ENCODE peak calls at places on chromosomes 5 and 9, in eight cellular contexts. One of them, this sample, is unnamed. For H3K4me1, the result is how much of the 10 kb centered on the place peaks cover.

GRCh38 chr5:178207183-178207916 is 3.0 kb downstream of the HNRNPAB start:
- DNase-seq in CD8-positive, alpha-beta memory T cell: no peak
- DNase-seq in heart right ventricle: peak
- DNase-seq in cardiac muscle cell: no peak
- DNase-seq in aorta: peak
- DNase-seq in mammary epithelial cell: peak
- DNase-seq in thoracic aorta: no peak
- DNase-seq in H1: no peak
- DNase-seq in this sample: peak

GRCh38 chr9:84996049-84996448 is 326.5 kb downstream of the NTRK2 start:
- DNase-seq in CD8-positive, alpha-beta memory T cell: no peak
- DNase-seq in heart right ventricle: no peak
- DNase-seq in cardiac muscle cell: no peak
- DNase-seq in aorta: no peak
- DNase-seq in mammary epithelial cell: peak
- DNase-seq in thoracic aorta: no peak
- DNase-seq in H1: no peak
- DNase-seq in this sample: no peak

GRCh38 chr9:113564804-113565237 is 101.3 kb downstream of the RGS3 start:
- DNase-seq in CD8-positive, alpha-beta memory T cell: no peak
- DNase-seq in heart right ventricle: peak
- DNase-seq in cardiac muscle cell: peak
- DNase-seq in aorta: peak
- DNase-seq in mammary epithelial cell: peak
- DNase-seq in thoracic aorta: no peak
- DNase-seq in H1: peak
- DNase-seq in this sample: peak

GRCh38 chr9:91328186-91328585 is 33.5 kb downstream of the AUH start:
- DNase-seq in CD8-positive, alpha-beta memory T cell: no peak
- DNase-seq in heart right ventricle: no peak
- DNase-seq in cardiac muscle cell: no peak
- DNase-seq in aorta: no peak
- DNase-seq in mammary epithelial cell: no peak
- DNase-seq in thoracic aorta: no peak
- DNase-seq in H1: no peak
- DNase-seq in this sample: no peak

GRCh38 chr5:113663879-113664278 is 150.4 kb downstream of the YTHDC2 start:
- DNase-seq in CD8-positive, alpha-beta memory T cell: no peak
- DNase-seq in heart right ventricle: peak
- DNase-seq in cardiac muscle cell: peak
- DNase-seq in aorta: no peak
- DNase-seq in mammary epithelial cell: peak
- DNase-seq in thoracic aorta: no peak
- DNase-seq in H1: peak
- DNase-seq in this sample: peak

GRCh38 chr5:76709762-76710161 is 6.2 kb upstream of the F2R start:
- DNase-seq in CD8-positive, alpha-beta memory T cell: no peak
- DNase-seq in heart right ventricle: no peak
- DNase-seq in cardiac muscle cell: no peak
- DNase-seq in aorta: no peak
- DNase-seq in mammary epithelial cell: peak
- DNase-seq in thoracic aorta: no peak
- DNase-seq in H1: no peak
- DNase-seq in this sample: no peak

GRCh38 chr9:78620764-78621163 is 323.8 kb downstream of the PSAT1 start:
- DNase-seq in CD8-positive, alpha-beta memory T cell: no peak
- DNase-seq in heart right ventricle: no peak
- DNase-seq in cardiac muscle cell: no peak
- DNase-seq in aorta: no peak
- DNase-seq in mammary epithelial cell: peak
- DNase-seq in thoracic aorta: no peak
- DNase-seq in H1: no peak
- DNase-seq in this sample: no peak

GRCh38 chr5:98341711-98342042 is 431.8 kb upstream of the RGMB start:
- DNase-seq in CD8-positive, alpha-beta memory T cell: no peak
- DNase-seq in heart right ventricle: no peak
- DNase-seq in cardiac muscle cell: no peak
- DNase-seq in aorta: no peak
- DNase-seq in mammary epithelial cell: no peak
- DNase-seq in thoracic aorta: no peak
- DNase-seq in H1: no peak
- DNase-seq in this sample: no peak

GRCh38 chr5:107705390-107706014 is 34.8 kb upstream of the EFNA5 start:
- DNase-seq in CD8-positive, alpha-beta memory T cell: no peak
- DNase-seq in heart right ventricle: no peak
- DNase-seq in cardiac muscle cell: no peak
- DNase-seq in aorta: no peak
- DNase-seq in mammary epithelial cell: peak
- DNase-seq in thoracic aorta: no peak
- DNase-seq in H1: no peak
- DNase-seq in this sample: no peak

GRCh38 chr9:112332272-112332671 is 1.1 kb downstream of the PTBP3 start:
- DNase-seq in CD8-positive, alpha-beta memory T cell: no peak
- DNase-seq in heart right ventricle: no peak
- DNase-seq in cardiac muscle cell: no peak
- DNase-seq in aorta: no peak
- DNase-seq in mammary epithelial cell: no peak
- DNase-seq in thoracic aorta: no peak
- DNase-seq in H1: no peak
- DNase-seq in this sample: no peak

GRCh38 chr9:109923371-109923770 is 143.4 kb downstream of the PALM2AKAP2 start:
- DNase-seq in CD8-positive, alpha-beta memory T cell: no peak
- DNase-seq in heart right ventricle: no peak
- DNase-seq in cardiac muscle cell: no peak
- DNase-seq in aorta: no peak
- DNase-seq in mammary epithelial cell: no peak
- DNase-seq in thoracic aorta: no peak
- DNase-seq in H1: no peak
- DNase-seq in this sample: no peak

GRCh38 chr5:149939572-149939971 is 5.0 kb downstream of the PDE6A start:
- DNase-seq in CD8-positive, alpha-beta memory T cell: no peak
- DNase-seq in heart right ventricle: no peak
- DNase-seq in cardiac muscle cell: peak
- DNase-seq in aorta: no peak
- DNase-seq in mammary epithelial cell: peak
- DNase-seq in thoracic aorta: no peak
- DNase-seq in H1: no peak
- DNase-seq in this sample: no peak

GRCh38 chr5:50727149-50727496 is 60.7 kb downstream of the PARP8 start:
- DNase-seq in CD8-positive, alpha-beta memory T cell: no peak
- DNase-seq in heart right ventricle: no peak
- DNase-seq in cardiac muscle cell: no peak
- DNase-seq in aorta: peak
- DNase-seq in mammary epithelial cell: peak
- DNase-seq in thoracic aorta: peak
- DNase-seq in H1: no peak
- DNase-seq in this sample: no peak

GRCh38 chr9:108530141-108530540 is 325.6 kb downstream of the ACTL7B start:
- DNase-seq in CD8-positive, alpha-beta memory T cell: no peak
- DNase-seq in heart right ventricle: no peak
- DNase-seq in cardiac muscle cell: no peak
- DNase-seq in aorta: no peak
- DNase-seq in mammary epithelial cell: no peak
- DNase-seq in thoracic aorta: no peak
- DNase-seq in H1: no peak
- DNase-seq in this sample: no peak

GRCh38 chr5:149271717-149272558 is at the start of gene AFAP1L1:
- DNase-seq in CD8-positive, alpha-beta memory T cell: no peak
- DNase-seq in heart right ventricle: peak
- DNase-seq in cardiac muscle cell: peak
- DNase-seq in aorta: peak
- DNase-seq in mammary epithelial cell: peak
- DNase-seq in thoracic aorta: no peak
- DNase-seq in H1: peak
- DNase-seq in this sample: peak

GRCh38 chr9:109113892-109114609 is 5.7 kb downstream of the TMEM245 start:
- DNase-seq in CD8-positive, alpha-beta memory T cell: no peak
- DNase-seq in heart right ventricle: no peak
- DNase-seq in cardiac muscle cell: no peak
- DNase-seq in aorta: no peak
- DNase-seq in mammary epithelial cell: no peak
- DNase-seq in thoracic aorta: no peak
- DNase-seq in H1: no peak
- DNase-seq in this sample: no peak

GRCh38 chr5:13739462-13739861 is 205.0 kb downstream of the DNAH5 start:
- DNase-seq in CD8-positive, alpha-beta memory T cell: no peak
- DNase-seq in heart right ventricle: no peak
- DNase-seq in cardiac muscle cell: no peak
- DNase-seq in aorta: no peak
- DNase-seq in mammary epithelial cell: peak
- DNase-seq in thoracic aorta: no peak
- DNase-seq in H1: no peak
- DNase-seq in this sample: no peak

GRCh38 chr5:35736280-35736679 is 118.6 kb downstream of the SPEF2 start:
- DNase-seq in CD8-positive, alpha-beta memory T cell: no peak
- DNase-seq in heart right ventricle: no peak
- DNase-seq in cardiac muscle cell: no peak
- DNase-seq in aorta: no peak
- DNase-seq in mammary epithelial cell: no peak
- DNase-seq in thoracic aorta: no peak
- DNase-seq in H1: no peak
- DNase-seq in this sample: no peak

GRCh38 chr5:125499969-125500368 is 753.5 kb upstream of the ZNF608 start:
- DNase-seq in CD8-positive, alpha-beta memory T cell: no peak
- DNase-seq in heart right ventricle: no peak
- DNase-seq in cardiac muscle cell: no peak
- DNase-seq in aorta: no peak
- DNase-seq in mammary epithelial cell: no peak
- DNase-seq in thoracic aorta: no peak
- DNase-seq in H1: no peak
- DNase-seq in this sample: no peak

GRCh38 chr9:93136011-93136440 is 2.0 kb upstream of the NINJ1 start:
- DNase-seq in CD8-positive, alpha-beta memory T cell: no peak
- DNase-seq in heart right ventricle: no peak
- DNase-seq in cardiac muscle cell: no peak
- DNase-seq in aorta: no peak
- DNase-seq in mammary epithelial cell: no peak
- DNase-seq in thoracic aorta: no peak
- DNase-seq in H1: no peak
- DNase-seq in this sample: no peak

GRCh38 chr5:179266291-179267070 is 78.8 kb downstream of the ADAMTS2 start:
- DNase-seq in CD8-positive, alpha-beta memory T cell: no peak
- DNase-seq in heart right ventricle: no peak
- DNase-seq in cardiac muscle cell: no peak
- DNase-seq in aorta: peak
- DNase-seq in mammary epithelial cell: no peak
- DNase-seq in thoracic aorta: no peak
- DNase-seq in H1: peak
- DNase-seq in this sample: peak

GRCh38 chr5:179264641-179265528 is 80.4 kb downstream of the ADAMTS2 start:
- DNase-seq in CD8-positive, alpha-beta memory T cell: no peak
- DNase-seq in heart right ventricle: no peak
- DNase-seq in cardiac muscle cell: no peak
- DNase-seq in aorta: no peak
- DNase-seq in mammary epithelial cell: no peak
- DNase-seq in thoracic aorta: no peak
- DNase-seq in H1: peak
- DNase-seq in this sample: peak

GRCh38 chr5:179267071-179267670 is 78.1 kb downstream of the ADAMTS2 start:
- DNase-seq in CD8-positive, alpha-beta memory T cell: no peak
- DNase-seq in heart right ventricle: no peak
- DNase-seq in cardiac muscle cell: no peak
- DNase-seq in aorta: peak
- DNase-seq in mammary epithelial cell: no peak
- DNase-seq in thoracic aorta: no peak
- DNase-seq in H1: no peak
- DNase-seq in this sample: peak

GRCh38 chr5:179264053-179264540 is 81.2 kb downstream of the ADAMTS2 start:
- DNase-seq in CD8-positive, alpha-beta memory T cell: no peak
- DNase-seq in heart right ventricle: no peak
- DNase-seq in cardiac muscle cell: no peak
- DNase-seq in aorta: no peak
- DNase-seq in mammary epithelial cell: no peak
- DNase-seq in thoracic aorta: no peak
- DNase-seq in H1: peak
- DNase-seq in this sample: peak

GRCh38 chr5:179265529-179266290 is 79.6 kb downstream of the ADAMTS2 start:
- DNase-seq in CD8-positive, alpha-beta memory T cell: no peak
- DNase-seq in heart right ventricle: peak
- DNase-seq in cardiac muscle cell: peak
- DNase-seq in aorta: peak
- DNase-seq in mammary epithelial cell: peak
- DNase-seq in thoracic aorta: peak
- DNase-seq in H1: peak
- DNase-seq in this sample: peak
- H3K4me3 ChIP-seq in CD8-positive, alpha-beta memory T cell: no peak
- H3K4me3 ChIP-seq in heart right ventricle: peak
- H3K4me3 ChIP-seq in cardiac muscle cell: no peak
- H3K4me3 ChIP-seq in aorta: no peak
- H3K4me3 ChIP-seq in mammary epithelial cell: no peak
- H3K4me3 ChIP-seq in thoracic aorta: peak
- H3K4me3 ChIP-seq in H1: no peak
- H3K4me3 ChIP-seq in this sample: no peak

GRCh38 chr9:130024597-130024994 is 18.4 kb downstream of the FNBP1 start:
- DNase-seq in CD8-positive, alpha-beta memory T cell: no peak
- DNase-seq in heart right ventricle: no peak
- DNase-seq in cardiac muscle cell: no peak
- DNase-seq in aorta: no peak
- DNase-seq in mammary epithelial cell: peak
- DNase-seq in thoracic aorta: no peak
- DNase-seq in H1: no peak
- DNase-seq in this sample: peak
- H3K4me1 ChIP-seq in CD8-positive, alpha-beta memory T cell: half or more
- H3K4me1 ChIP-seq in heart right ventricle: under half
- H3K4me1 ChIP-seq in cardiac muscle cell: under half
- H3K4me1 ChIP-seq in aorta: under half
- H3K4me1 ChIP-seq in mammary epithelial cell: under half
- H3K4me1 ChIP-seq in thoracic aorta: half or more
- H3K4me1 ChIP-seq in H1: under half
- H3K4me1 ChIP-seq in this sample: under half

DNA sequence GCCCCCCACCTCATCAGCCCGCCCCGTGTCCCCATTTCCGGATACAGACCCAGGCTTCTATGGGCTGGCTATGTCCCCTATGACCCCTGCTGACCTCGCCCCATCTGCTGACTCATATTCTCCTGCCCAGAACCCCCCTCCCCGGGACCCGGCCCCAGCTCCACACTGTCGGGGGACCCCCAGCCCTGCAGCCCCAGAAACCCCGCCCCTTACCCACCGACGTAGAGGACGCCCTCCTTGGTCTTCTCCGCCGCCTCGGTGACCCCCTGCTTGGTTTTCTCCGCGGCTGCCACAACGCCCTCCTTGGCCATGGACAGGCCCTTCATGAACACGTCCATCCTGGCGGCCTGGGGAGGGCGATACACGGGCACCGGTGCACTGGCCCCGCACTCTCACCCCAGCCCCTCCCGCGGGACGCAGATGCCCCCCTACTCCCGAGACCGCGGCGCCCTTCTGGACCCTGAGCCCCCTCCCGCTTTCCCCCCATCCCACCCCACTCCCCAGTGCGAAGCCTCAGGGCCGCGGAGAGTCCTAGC is 949 bp downstream of the SNCB start:
- DNase-seq in CD8-positive, alpha-beta memory T cell: no peak
- DNase-seq in heart right ventricle: no peak
- DNase-seq in cardiac muscle cell: no peak
- DNase-seq in aorta: peak
- DNase-seq in mammary epithelial cell: no peak
- DNase-seq in thoracic aorta: no peak
- DNase-seq in H1: peak
- DNase-seq in this sample: no peak
- H3K4me3 ChIP-seq in CD8-positive, alpha-beta memory T cell: no peak
- H3K4me3 ChIP-seq in heart right ventricle: peak
- H3K4me3 ChIP-seq in cardiac muscle cell: peak
- H3K4me3 ChIP-seq in aorta: no peak
- H3K4me3 ChIP-seq in mammary epithelial cell: no peak
- H3K4me3 ChIP-seq in thoracic aorta: no peak
- H3K4me3 ChIP-seq in H1: peak
- H3K4me3 ChIP-seq in this sample: no peak

GRCh38 chr5:7789567-7789966 is 61.4 kb downstream of the CFAP90 start:
- DNase-seq in CD8-positive, alpha-beta memory T cell: no peak
- DNase-seq in heart right ventricle: no peak
- DNase-seq in cardiac muscle cell: no peak
- DNase-seq in aorta: no peak
- DNase-seq in mammary epithelial cell: no peak
- DNase-seq in thoracic aorta: no peak
- DNase-seq in H1: no peak
- DNase-seq in this sample: no peak
- H3K4me1 ChIP-seq in CD8-positive, alpha-beta memory T cell: under half
- H3K4me1 ChIP-seq in heart right ventricle: under half
- H3K4me1 ChIP-seq in cardiac muscle cell: under half
- H3K4me1 ChIP-seq in aorta: under half
- H3K4me1 ChIP-seq in mammary epithelial cell: under half
- H3K4me1 ChIP-seq in thoracic aorta: under half
- H3K4me1 ChIP-seq in H1: under half
- H3K4me1 ChIP-seq in this sample: under half

This sample was measured in right lobe of liver.